ENCODE peak calls at places on chromosome 10, in four cellular contexts. J is activated T-helper 1 cell treated with anti-CD3 and anti-CD28 coated beads, Interleukin-2, amount 50 U/mL, for 16 hours; P is NCI-H1105; F is activated naive CD8-positive, alpha-beta T cell treated with anti-CD3 and anti-CD28 coated beads, Interleukin-2, amount 50 U/mL, for 24 hours. Q is an unnamed sample.

GRCh38 chr10:122178655-122179054 is 92.4 kb upstream of the BTBD16 start:
- DNase-seq in J (no peak), P (no peak), F (no peak), Q (no peak)

GRCh38 chr10:84452006-84452405 is 123.6 kb downstream of the CCSER2 start:
- DNase-seq in J (no peak), P (no peak), F (no peak), Q (no peak)

GRCh38 chr10:108037061-108037460 is 872.6 kb upstream of the SORCS1 start:
- DNase-seq in J (no peak), P (no peak), F (no peak), Q (no peak)

GRCh38 chr10:73359492-73359891 is 828 bp upstream of the CFAP70 start:
- DNase-seq in J (no peak), P (peak), F (no peak), Q (no peak)

GRCh38 chr10:86079088-86079487 is 287.5 kb downstream of the GRID1 start:
- DNase-seq in J (no peak), P (no peak), F (no peak), Q (no peak)

GRCh38 chr10:3332732-3333131 is 160.2 kb upstream of the PITRM1 start:
- DNase-seq in J (no peak), P (no peak), F (no peak), Q (peak)

GRCh38 chr10:49652416-49653385 is 26.8 kb upstream of the C10orf53 start:
- DNase-seq in J (no peak), P (no peak), F (no peak), Q (no peak)

GRCh38 chr10:98536551-98536950 is 89.8 kb upstream of the HPS1 start:
- DNase-seq in J (no peak), P (no peak), F (no peak), Q (no peak)

GRCh38 chr10:7969623-7970022 is 84.9 kb upstream of the GATA3 start:
- DNase-seq in J (no peak), P (no peak), F (no peak), Q (no peak)

GRCh38 chr10:24727811-24728210 is 4.1 kb upstream of the ARHGAP21 start:
- DNase-seq in J (no peak), P (no peak), F (no peak), Q (peak)

Q was measured in neural progenitor cell.